ENCODE peak calls at places on chromosomes 16 and 17, in seven cellular contexts. One of them, this sample, is unnamed.

GRCh38 chr17:57989011-57989345 is 924 bp upstream of the VEZF1 start:
- DNase-seq in NCI-H748 treated with DMSO at 0.1 percent for 48 hours: no peak
- DNase-seq in fibroblast of mammary gland: peak
- DNase-seq in activated effector memory CD4-positive, alpha-beta T cell treated with anti-CD3 and anti-CD28 coated beads, Interleukin-2, amount 50 U/mL, for 16 hours: no peak
- DNase-seq in H4: peak
- DNase-seq in occipital lobe: no peak
- DNase-seq in stimulated activated CD4-positive, alpha-beta T cell treated with anti-CD3 and anti-CD28 coated beads, Interleukin-15, amount 100 ng/mL, for 24 hours: no peak
- DNase-seq in this sample: peak

GRCh38 chr17:48247603-48248002 is 140.0 kb downstream of the SNX11 start:
- DNase-seq in NCI-H748 treated with DMSO at 0.1 percent for 48 hours: no peak
- DNase-seq in fibroblast of mammary gland: no peak
- DNase-seq in activated effector memory CD4-positive, alpha-beta T cell treated with anti-CD3 and anti-CD28 coated beads, Interleukin-2, amount 50 U/mL, for 16 hours: no peak
- DNase-seq in H4: no peak
- DNase-seq in occipital lobe: no peak
- DNase-seq in stimulated activated CD4-positive, alpha-beta T cell treated with anti-CD3 and anti-CD28 coated beads, Interleukin-15, amount 100 ng/mL, for 24 hours: no peak
- DNase-seq in this sample: no peak

GRCh38 chr17:78127240-78127887 is 1.2 kb downstream of the TMC6 start:
- DNase-seq in NCI-H748 treated with DMSO at 0.1 percent for 48 hours: no peak
- DNase-seq in fibroblast of mammary gland: no peak
- DNase-seq in activated effector memory CD4-positive, alpha-beta T cell treated with anti-CD3 and anti-CD28 coated beads, Interleukin-2, amount 50 U/mL, for 16 hours: peak
- DNase-seq in H4: no peak
- DNase-seq in occipital lobe: peak
- DNase-seq in stimulated activated CD4-positive, alpha-beta T cell treated with anti-CD3 and anti-CD28 coated beads, Interleukin-15, amount 100 ng/mL, for 24 hours: peak
- DNase-seq in this sample: peak

GRCh38 chr17:66191607-66192377 is at the start of gene CEP112:
- DNase-seq in NCI-H748 treated with DMSO at 0.1 percent for 48 hours: peak
- DNase-seq in fibroblast of mammary gland: peak
- DNase-seq in activated effector memory CD4-positive, alpha-beta T cell treated with anti-CD3 and anti-CD28 coated beads, Interleukin-2, amount 50 U/mL, for 16 hours: peak
- DNase-seq in H4: peak
- DNase-seq in occipital lobe: peak
- DNase-seq in stimulated activated CD4-positive, alpha-beta T cell treated with anti-CD3 and anti-CD28 coated beads, Interleukin-15, amount 100 ng/mL, for 24 hours: peak
- DNase-seq in this sample: peak

GRCh38 chr16:65336169-65336568 is 214.3 kb upstream of the CDH11 start:
- DNase-seq in NCI-H748 treated with DMSO at 0.1 percent for 48 hours: no peak
- DNase-seq in fibroblast of mammary gland: peak
- DNase-seq in activated effector memory CD4-positive, alpha-beta T cell treated with anti-CD3 and anti-CD28 coated beads, Interleukin-2, amount 50 U/mL, for 16 hours: no peak
- DNase-seq in H4: no peak
- DNase-seq in occipital lobe: no peak
- DNase-seq in stimulated activated CD4-positive, alpha-beta T cell treated with anti-CD3 and anti-CD28 coated beads, Interleukin-15, amount 100 ng/mL, for 24 hours: no peak
- DNase-seq in this sample: no peak

GRCh38 chr16:12435730-12436129 is 368.0 kb downstream of the CPPED1 start:
- DNase-seq in NCI-H748 treated with DMSO at 0.1 percent for 48 hours: no peak
- DNase-seq in fibroblast of mammary gland: no peak
- DNase-seq in activated effector memory CD4-positive, alpha-beta T cell treated with anti-CD3 and anti-CD28 coated beads, Interleukin-2, amount 50 U/mL, for 16 hours: no peak
- DNase-seq in H4: no peak
- DNase-seq in occipital lobe: no peak
- DNase-seq in stimulated activated CD4-positive, alpha-beta T cell treated with anti-CD3 and anti-CD28 coated beads, Interleukin-15, amount 100 ng/mL, for 24 hours: no peak
- DNase-seq in this sample: no peak

GRCh38 chr17:8375738-8376259 is 705 bp downstream of the KRABD2 start:
- DNase-seq in NCI-H748 treated with DMSO at 0.1 percent for 48 hours: peak
- DNase-seq in fibroblast of mammary gland: peak
- DNase-seq in activated effector memory CD4-positive, alpha-beta T cell treated with anti-CD3 and anti-CD28 coated beads, Interleukin-2, amount 50 U/mL, for 16 hours: no peak
- DNase-seq in H4: no peak
- DNase-seq in occipital lobe: peak
- DNase-seq in stimulated activated CD4-positive, alpha-beta T cell treated with anti-CD3 and anti-CD28 coated beads, Interleukin-15, amount 100 ng/mL, for 24 hours: no peak
- DNase-seq in this sample: no peak

GRCh38 chr17:81153340-81153803 is 11.9 kb upstream of the PVALEF start:
- DNase-seq in NCI-H748 treated with DMSO at 0.1 percent for 48 hours: no peak
- DNase-seq in fibroblast of mammary gland: peak
- DNase-seq in activated effector memory CD4-positive, alpha-beta T cell treated with anti-CD3 and anti-CD28 coated beads, Interleukin-2, amount 50 U/mL, for 16 hours: no peak
- DNase-seq in H4: no peak
- DNase-seq in occipital lobe: peak
- DNase-seq in stimulated activated CD4-positive, alpha-beta T cell treated with anti-CD3 and anti-CD28 coated beads, Interleukin-15, amount 100 ng/mL, for 24 hours: no peak
- DNase-seq in this sample: no peak

GRCh38 chr16:9128346-9129342 is 37.2 kb downstream of the HAPSTR1 start:
- DNase-seq in NCI-H748 treated with DMSO at 0.1 percent for 48 hours: no peak
- DNase-seq in fibroblast of mammary gland: no peak
- DNase-seq in activated effector memory CD4-positive, alpha-beta T cell treated with anti-CD3 and anti-CD28 coated beads, Interleukin-2, amount 50 U/mL, for 16 hours: no peak
- DNase-seq in H4: no peak
- DNase-seq in occipital lobe: no peak
- DNase-seq in stimulated activated CD4-positive, alpha-beta T cell treated with anti-CD3 and anti-CD28 coated beads, Interleukin-15, amount 100 ng/mL, for 24 hours: no peak
- DNase-seq in this sample: no peak

This sample was measured in Right ventricle myocardium superior.